ENCODE peak calls at places on chromosomes 1 and 21, in eight cellular contexts. Q, E, C, K, T, I, L and R are unnamed samples.

GRCh38 chr1:100736766-100737165 is 17.2 kb downstream of the VCAM1 start:
- DNase-seq in Q (no peak), E (no peak), C (no peak), K (peak), T (peak), I (no peak), L (no peak), R (peak)

GRCh38 chr1:23224721-23225648 is 7.7 kb upstream of the HTR1D start:
- DNase-seq in Q (peak), E (no peak), C (peak), K (no peak), T (peak), I (peak), L (no peak), R (no peak)

GRCh38 chr1:168443899-168444298 is 99.9 kb downstream of the XCL2 start:
- DNase-seq in Q (no peak), E (no peak), C (no peak), K (no peak), T (no peak), I (no peak), L (no peak), R (no peak)

GRCh38 chr1:186828612-186829542 is at the start of gene PLA2G4A:
- DNase-seq in Q (peak), E (no peak), C (peak), K (no peak), T (peak), I (no peak), L (no peak), R (no peak)

GRCh38 chr1:58718435-58718834 is 18.6 kb upstream of the MYSM1 start:
- DNase-seq in Q (no peak), E (no peak), C (no peak), K (no peak), T (peak), I (no peak), L (no peak), R (no peak)

GRCh38 chr1:47587891-47588582 is 150.2 kb downstream of the FOXD2 start:
- DNase-seq in Q (peak), E (no peak), C (peak), K (no peak), T (peak), I (no peak), L (peak), R (no peak)

GRCh38 chr1:235295902-235296350 is 32.1 kb downstream of the ARID4B start:
- DNase-seq in Q (no peak), E (no peak), C (no peak), K (peak), T (peak), I (peak), L (no peak), R (peak)

GRCh38 chr1:173392895-173393654 is 84.1 kb upstream of the PRDX6 start:
- DNase-seq in Q (peak), E (peak), C (no peak), K (peak), T (peak), I (peak), L (no peak), R (peak)

GRCh38 chr1:19622204-19622603 is 21.9 kb upstream of the NBL1 start:
- DNase-seq in Q (no peak), E (no peak), C (no peak), K (no peak), T (peak), I (no peak), L (no peak), R (no peak)

GRCh38 chr1:63878914-63879313 is 105.1 kb downstream of the ROR1 start:
- DNase-seq in Q (no peak), E (no peak), C (no peak), K (no peak), T (no peak), I (no peak), L (no peak), R (no peak)

GRCh38 chr1:198107041-198107440 is 49.8 kb upstream of the NEK7 start:
- DNase-seq in Q (no peak), E (no peak), C (no peak), K (no peak), T (peak), I (no peak), L (no peak), R (no peak)

GRCh38 chr1:157147906-157148717 is 9.9 kb upstream of the ETV3 start:
- DNase-seq in Q (no peak), E (no peak), C (no peak), K (no peak), T (peak), I (no peak), L (no peak), R (no peak)

GRCh38 chr1:205630241-205630640 is 1.6 kb downstream of the ELK4 start:
- DNase-seq in Q (no peak), E (no peak), C (no peak), K (no peak), T (peak), I (no peak), L (no peak), R (no peak)

GRCh38 chr1:205627956-205628355 is 3.9 kb downstream of the ELK4 start:
- DNase-seq in Q (no peak), E (no peak), C (no peak), K (no peak), T (no peak), I (no peak), L (no peak), R (no peak)

GRCh38 chr1:205630651-205631009 is 1.2 kb downstream of the ELK4 start:
- DNase-seq in Q (no peak), E (no peak), C (no peak), K (no peak), T (no peak), I (no peak), L (no peak), R (no peak)

GRCh38 chr1:205629751-205630150 is 2.1 kb downstream of the ELK4 start:
- DNase-seq in Q (no peak), E (no peak), C (no peak), K (no peak), T (no peak), I (no peak), L (no peak), R (no peak)

GRCh38 chr1:205626216-205626615 is 5.6 kb downstream of the ELK4 start:
- DNase-seq in Q (no peak), E (no peak), C (no peak), K (no peak), T (no peak), I (no peak), L (no peak), R (no peak)
- H3K4me3 ChIP-seq in Q (no peak), E (no peak), C (no peak), K (no peak), T (no peak), I (no peak), L (no peak), R (no peak)

DNA sequence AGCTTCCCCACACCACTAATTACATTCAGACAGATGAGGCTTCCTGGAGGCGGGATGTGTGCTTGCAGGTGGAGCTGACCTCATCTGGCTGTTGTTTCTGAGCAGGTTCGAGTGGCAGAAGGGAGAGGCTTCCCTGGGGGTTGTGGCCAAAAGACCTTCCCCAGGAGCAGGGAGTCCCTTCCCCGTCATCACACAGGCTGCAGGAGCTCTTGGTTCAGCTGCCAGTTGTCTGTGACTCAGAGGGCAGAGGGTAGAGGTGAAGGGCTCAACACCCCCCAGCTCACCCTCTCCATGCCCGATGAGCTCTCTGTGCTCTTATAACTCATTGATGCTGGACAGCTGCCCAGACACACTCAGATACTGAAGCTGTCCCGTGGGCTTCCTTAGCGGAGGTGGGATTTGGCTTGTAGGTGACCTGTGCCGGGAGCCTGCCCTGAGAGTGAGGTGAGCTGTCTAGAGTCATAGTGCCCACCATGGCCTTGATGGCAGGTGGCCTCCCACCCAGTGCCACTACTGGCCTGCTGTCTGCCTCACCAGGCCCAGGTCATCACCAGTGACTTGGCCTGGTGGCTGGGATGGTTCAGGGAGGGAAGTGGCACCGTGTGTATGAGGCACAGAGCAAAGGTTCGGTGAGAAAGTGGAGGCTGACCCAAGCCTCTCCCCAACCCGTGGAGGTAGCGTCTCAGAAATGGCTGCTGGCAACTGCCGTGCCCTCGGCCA is 155.0 kb upstream of the C1orf174 start:
- DNase-seq in Q (no peak), E (no peak), C (no peak), K (no peak), T (no peak), I (no peak), L (no peak), R (no peak)
- H3K4me3 ChIP-seq in Q (no peak), E (no peak), C (no peak), K (no peak), T (no peak), I (no peak), L (no peak), R (no peak)

DNA sequence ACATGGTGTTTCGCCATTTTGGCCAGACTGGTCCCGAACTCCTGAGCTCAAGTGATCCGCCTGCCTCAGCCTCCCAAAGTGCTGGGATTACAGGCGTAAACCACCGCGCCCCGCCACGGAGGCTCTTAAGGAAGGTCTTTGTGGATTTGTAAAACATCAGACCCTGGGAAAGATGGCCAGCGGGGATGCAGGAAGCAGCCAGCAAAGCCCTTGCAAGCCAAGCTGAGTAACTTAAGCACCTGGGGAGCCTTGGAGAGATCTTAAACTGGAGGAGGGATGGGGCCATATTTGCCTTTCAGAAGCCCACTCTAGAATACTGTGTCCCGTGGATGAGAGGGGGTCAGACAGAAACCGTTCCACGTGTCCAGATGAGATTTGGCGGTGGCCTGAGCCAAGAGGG is 11.8 kb downstream of the C1orf216 start:
- DNase-seq in Q (no peak), E (no peak), C (no peak), K (no peak), T (no peak), I (no peak), L (no peak), R (no peak)
- H3K4me3 ChIP-seq in Q (no peak), E (no peak), C (no peak), K (no peak), T (no peak), I (no peak), L (no peak), R (no peak)

GRCh38 chr21:20996421-20997307 is 1.5 kb upstream of the NCAM2 start:
- DNase-seq in Q (no peak), E (no peak), C (no peak), K (no peak), T (peak), I (no peak), L (no peak), R (peak)
- H3K4me3 ChIP-seq in Q (no peak), E (no peak), C (peak), K (peak), T (peak), I (no peak), L (peak), R (peak)

DNA sequence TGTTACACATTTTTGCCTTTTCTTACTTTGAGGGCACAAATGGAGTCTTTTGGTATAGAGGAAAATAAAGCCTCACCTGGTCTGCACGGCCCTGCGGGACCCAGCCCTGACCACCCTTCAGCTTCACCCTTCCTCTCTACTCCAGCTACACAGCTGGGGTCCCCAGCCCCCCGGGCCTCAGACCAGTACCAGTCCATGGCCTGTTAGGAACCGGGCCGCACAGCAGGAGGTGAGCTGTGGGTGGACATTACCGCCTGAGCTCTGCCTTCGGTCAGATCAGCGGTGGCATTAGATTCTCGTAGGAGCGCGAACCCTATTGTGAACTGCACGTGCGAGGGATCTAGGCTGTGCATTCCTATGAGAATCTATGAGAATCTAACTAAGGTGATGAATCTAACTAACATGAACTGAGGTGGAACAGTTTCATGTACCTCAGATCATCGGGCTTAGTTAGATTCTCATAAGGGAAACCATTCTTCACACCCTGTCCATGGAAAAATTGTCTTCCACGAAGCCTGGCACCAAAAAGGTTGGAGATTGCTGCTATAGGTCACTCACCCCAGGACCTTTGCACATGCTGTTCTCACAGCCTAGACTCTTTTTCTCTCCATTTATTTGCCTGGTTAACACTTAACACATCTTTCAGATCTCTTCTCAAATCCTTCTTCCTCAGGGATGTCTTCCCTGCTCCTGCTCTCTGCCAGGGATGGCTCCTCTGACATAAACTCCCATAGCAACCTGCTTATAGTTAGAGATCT is 37.5 kb upstream of the ECE1 start:
- DNase-seq in Q (no peak), E (no peak), C (no peak), K (no peak), T (no peak), I (no peak), L (no peak), R (no peak)
- H3K4me3 ChIP-seq in Q (no peak), E (no peak), C (no peak), K (no peak), T (no peak), I (no peak), L (no peak), R (no peak)

GRCh38 chr1:87885263-87885662 is 556.6 kb downstream of the LMO4 start:
- DNase-seq in Q (no peak), E (no peak), C (no peak), K (no peak), T (no peak), I (no peak), L (no peak), R (no peak)

GRCh38 chr1:87878873-87879272 is 550.2 kb downstream of the LMO4 start:
- DNase-seq in Q (no peak), E (no peak), C (no peak), K (no peak), T (peak), I (no peak), L (no peak), R (peak)

GRCh38 chr1:87883906-87884305 is 555.2 kb downstream of the LMO4 start:
- DNase-seq in Q (no peak), E (no peak), C (no peak), K (no peak), T (no peak), I (no peak), L (no peak), R (no peak)

GRCh38 chr1:87880098-87880746 is 551.5 kb downstream of the LMO4 start:
- DNase-seq in Q (no peak), E (no peak), C (no peak), K (no peak), T (peak), I (no peak), L (no peak), R (no peak)

GRCh38 chr1:87880747-87881133 is 552.1 kb downstream of the LMO4 start:
- DNase-seq in Q (no peak), E (no peak), C (no peak), K (no peak), T (peak), I (no peak), L (no peak), R (no peak)
- H3K4me3 ChIP-seq in Q (no peak), E (no peak), C (no peak), K (no peak), T (no peak), I (no peak), L (no peak), R (no peak)

GRCh38 chr1:158248771-158249170 is 5.5 kb upstream of the CD1A start:
- DNase-seq in Q (no peak), E (no peak), C (no peak), K (no peak), T (no peak), I (no peak), L (no peak), R (no peak)
- H3K4me3 ChIP-seq in Q (no peak), E (no peak), C (no peak), K (no peak), T (no peak), I (no peak), L (no peak), R (no peak)

GRCh38 chr1:194873328-194873923 is 1687.0 kb upstream of the B3GALT2 start:
- DNase-seq in Q (no peak), E (no peak), C (no peak), K (no peak), T (peak), I (no peak), L (no peak), R (no peak)
- H3K4me3 ChIP-seq in Q (no peak), E (no peak), C (no peak), K (no peak), T (no peak), I (no peak), L (no peak), R (no peak)

DNA sequence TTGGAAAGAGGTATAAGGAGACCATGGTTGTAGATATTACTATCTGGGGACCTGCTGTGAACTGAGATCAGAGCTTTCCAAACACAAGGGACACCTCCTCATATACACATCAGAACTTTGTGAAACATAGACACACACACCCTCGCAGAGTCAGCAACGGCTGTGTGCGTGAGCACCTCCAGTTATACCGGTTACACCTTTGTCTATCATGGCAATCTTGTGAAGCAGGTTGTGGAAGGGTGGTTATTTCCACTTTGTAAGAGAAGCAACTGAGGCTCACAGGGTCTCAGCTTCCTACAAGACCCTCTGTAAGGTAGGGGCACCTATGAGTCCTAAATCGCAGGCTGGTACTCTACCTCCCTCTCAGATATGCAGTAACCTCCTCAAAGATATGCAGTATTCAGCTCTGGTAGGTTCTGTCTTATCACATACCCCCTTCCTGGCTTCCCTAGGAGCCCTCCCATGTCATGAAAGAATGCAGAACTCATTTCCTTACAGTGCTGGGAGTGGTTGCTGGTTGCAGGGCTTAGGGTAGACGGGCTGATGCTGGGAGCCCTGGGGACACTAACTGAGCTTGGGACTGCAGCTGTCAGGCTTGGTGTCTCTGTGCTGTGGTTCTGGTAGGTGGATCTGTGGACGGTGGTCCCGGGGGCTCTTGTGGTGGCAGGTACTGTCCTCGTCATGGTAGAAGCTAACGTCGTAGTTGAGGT is 18.6 kb upstream of the MAGOH start:
- DNase-seq in Q (no peak), E (no peak), C (no peak), K (no peak), T (no peak), I (no peak), L (no peak), R (no peak)
- H3K4me3 ChIP-seq in Q (no peak), E (no peak), C (no peak), K (no peak), T (no peak), I (no peak), L (no peak), R (no peak)

GRCh38 chr21:33070921-33071877 is 1.3 kb downstream of the OLIG1 start:
- DNase-seq in Q (no peak), E (no peak), C (no peak), K (no peak), T (no peak), I (no peak), L (peak), R (no peak)
- H3K4me3 ChIP-seq in Q (no peak), E (peak), C (peak), K (no peak), T (peak), I (no peak), L (peak), R (no peak)